ENCODE peak calls at places on chromosomes 12 and 14, in four cellular contexts. G, K, S and H are unnamed samples.
A peak's percentile ranks its signal among the peaks of the same experiment; 100 is the strongest.

GRCh38 chr12:11978985-11979384 is 91.8 kb upstream of the BCL2L14 start:
- DNase-seq in S (no peak), K (no peak), G (no peak), H (no peak)

GRCh38 chr12:119686355-119686754 is 18.4 kb downstream of the PRKAB1 start:
- DNase-seq in G (no peak), S (no peak), K (no peak), H (no peak)

GRCh38 chr12:7501031-7501585 is 2.5 kb downstream of the CD163 start:
- DNase-seq in K (no peak), G (no peak), S (no peak), H (no peak)

GRCh38 chr12:77202457-77203060 is 137.2 kb upstream of the E2F7 start:
- DNase-seq in S (no peak), K (no peak), G (no peak), H (no peak)

GRCh38 chr12:123063535-123063934 is 83.1 kb downstream of the ARL6IP4 start:
- DNase-seq in S (peak; percentile 36), G (no peak), K (peak; percentile 39), H (peak; percentile 48)

GRCh38 chr12:62928632-62929031 is 6.3 kb downstream of the PPM1H start:
- DNase-seq in S (no peak), K (peak; percentile 65), G (no peak), H (no peak)

GRCh38 chr12:33876618-33877017 is 145.7 kb upstream of the ALG10 start:
- DNase-seq in S (no peak), G (no peak), K (no peak), H (no peak)

GRCh38 chr14:69666698-69667211 is 55.4 kb downstream of the SUSD6 start:
- DNase-seq in G (no peak), S (no peak), K (no peak), H (no peak)

GRCh38 chr12:51217968-51218606 is at the start of gene POU6F1:
- DNase-seq in K (peak; percentile 57), S (peak; percentile 73), G (peak; percentile 25), H (peak; percentile 87)

GRCh38 chr14:94052662-94053061 is 26.5 kb downstream of the OTUB2 start:
- DNase-seq in G (no peak), S (no peak), K (no peak), H (no peak)

GRCh38 chr12:14408208-14408607 is 42.7 kb downstream of the ATF7IP start:
- DNase-seq in S (no peak), G (no peak), K (no peak), H (no peak)

GRCh38 chr14:95896628-95897027 is 20.0 kb downstream of the TUNAR start:
- DNase-seq in K (no peak), S (no peak), G (no peak), H (no peak)

GRCh38 chr12:127175361-127175760 is 1091.6 kb upstream of the TMEM132C start:
- DNase-seq in S (no peak), G (no peak), K (no peak), H (no peak)

GRCh38 chr14:95320076-95320895 is 578 bp upstream of the CLMN start:
- DNase-seq in G (no peak), K (no peak), S (no peak), H (no peak)

GRCh38 chr12:57518920-57519757 is 1.2 kb downstream of the DDIT3 start:
- DNase-seq in K (peak; percentile 60), G (no peak), S (no peak), H (no peak)

GRCh38 chr14:43410631-43411030 is 1096.5 kb downstream of the FSCB start:
- DNase-seq in S (no peak), K (no peak), G (no peak), H (no peak)

GRCh38 chr12:6204533-6205143 is 4.4 kb downstream of the CD9 start:
- DNase-seq in S (no peak), G (no peak), K (no peak), H (no peak)

GRCh38 chr12:23729354-23729753 is 220.1 kb downstream of the SOX5 start:
- DNase-seq in G (no peak), S (no peak), K (no peak), H (no peak)

GRCh38 chr14:92470215-92470614 is 43.4 kb upstream of the RIN3 start:
- DNase-seq in G (no peak), S (no peak), K (no peak), H (no peak)

GRCh38 chr12:131003676-131004075 is 50.0 kb downstream of the ADGRD1 start:
- DNase-seq in S (no peak), G (no peak), K (no peak), H (no peak)
- TF ChIP-seq YY1 in S (no peak), G (no peak), K (no peak), H (no peak)

GRCh38 chr12:92794814-92795213 is 92.0 kb downstream of the PLEKHG7 start:
- DNase-seq in K (no peak), G (no peak), S (no peak), H (no peak)
- TF ChIP-seq SUZ12 in K (no peak), G (no peak), S (no peak), H (no peak)

GRCh38 chr12:94588271-94588785 is 62.0 kb downstream of the TMCC3 start:
- DNase-seq in K (no peak), S (no peak), G (no peak), H (no peak)

GRCh38 chr12:94589591-94590001 is 60.8 kb downstream of the TMCC3 start:
- DNase-seq in K (no peak), G (no peak), S (no peak), H (no peak)

GRCh38 chr12:94587266-94588241 is 62.8 kb downstream of the TMCC3 start:
- DNase-seq in G (no peak), S (no peak), K (no peak), H (no peak)

GRCh38 chr12:94592080-94592479 is 58.3 kb downstream of the TMCC3 start:
- DNase-seq in K (no peak), G (no peak), S (no peak), H (no peak)

DNA sequence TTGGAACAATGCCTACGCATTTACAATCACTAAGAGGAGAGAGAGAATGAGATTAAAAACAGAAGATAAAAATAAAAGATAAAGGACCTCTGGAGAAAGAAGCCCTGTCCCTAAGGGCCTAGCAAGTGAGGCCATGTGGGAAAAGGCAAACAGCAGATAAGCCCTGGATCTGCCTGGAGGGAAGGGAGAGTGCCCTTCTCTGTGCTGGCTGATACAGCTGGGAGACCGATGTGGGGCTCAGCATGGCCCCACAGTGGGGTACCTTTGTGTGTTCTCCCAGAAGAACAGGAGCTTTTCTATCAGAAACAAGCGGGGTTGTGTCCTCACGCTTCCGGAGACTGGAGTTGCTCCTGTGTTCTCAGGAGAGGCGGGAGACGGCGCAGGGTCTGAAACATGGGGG is 59.9 kb downstream of the TMCC3 start:
- DNase-seq in K (no peak), G (no peak), S (peak; percentile 31), H (no peak)
- H3K4me1 ChIP-seq in K (no peaks in the 10 kb centered on the region), G (no peaks in the 10 kb centered on the region), S (no peaks in the 10 kb centered on the region), H (peaks cover 13% of the 10 kb centered on the region)

GRCh38 chr12:89154743-89155530 is 197.4 kb downstream of the DUSP6 start:
- DNase-seq in G (no peak), K (no peak), S (no peak), H (no peak)
- TF ChIP-seq YY1 in G (no peak), K (no peak), S (no peak), H (no peak)

GRCh38 chr12:53752192-53752601 is 418 bp upstream of the CISTR start:
- DNase-seq in G (no peak), K (no peak), S (no peak), H (no peak)
- TF ChIP-seq SUZ12 in G (no peak), K (no peak), S (peak; percentile 88), H (no peak)